ENCODE peak calls at places on chromosomes 13 and 19, in six cellular contexts. N is amygdala, T is breast epithelium, E is NCI-H460, D is frontal cortex, Q is NCI-H1105. Y is an unnamed sample.

GRCh38 chr13:110135977-110136597 is 170.9 kb downstream of the COL4A1 start:
- DNase-seq in D (no peak), Q (no peak), E (no peak), N (no peak), T (no peak), Y (no peak)

GRCh38 chr19:44575116-44575700 is 38.2 kb upstream of the IGSF23 start:
- DNase-seq in N (no peak), T (no peak), Q (no peak), D (no peak), E (no peak), Y (no peak)

GRCh38 chr19:22532388-22533310 is 101.5 kb upstream of the ZNF492 start:
- DNase-seq in N (peak; percentile 69), D (peak; percentile 29), E (no peak), T (peak; percentile 95), Q (no peak), Y (no peak)

GRCh38 chr19:18427752-18428131 is 8.5 kb downstream of the SSBP4 start:
- DNase-seq in Q (no peak), D (no peak), E (no peak), T (no peak), N (no peak), Y (no peak)

GRCh38 chr13:22061806-22062391 is 391.0 kb downstream of the FGF9 start:
- DNase-seq in E (no peak), Q (no peak), N (no peak), T (no peak), D (no peak), Y (no peak)

GRCh38 chr13:75986818-75987217 is 350.7 kb downstream of the LMO7 start:
- DNase-seq in N (no peak), E (no peak), D (no peak), Q (no peak), T (no peak), Y (no peak)

GRCh38 chr19:38383184-38383583 is 4.7 kb downstream of the GGN start:
- DNase-seq in D (no peak), E (no peak), T (no peak), Q (no peak), N (no peak), Y (no peak)

GRCh38 chr13:87376081-87376480 is 295.1 kb upstream of the SLITRK5 start:
- DNase-seq in E (no peak), Q (no peak), N (no peak), T (no peak), D (no peak), Y (no peak)

GRCh38 chr19:43306097-43306496 is 36.8 kb upstream of the PSG9 start:
- DNase-seq in D (no peak), T (no peak), Q (no peak), E (no peak), N (no peak), Y (no peak)

GRCh38 chr13:40490086-40490723 is 176.2 kb downstream of the FOXO1 start:
- DNase-seq in N (peak; percentile 28), E (no peak), Q (peak; percentile 16), D (no peak), T (no peak), Y (no peak)

GRCh38 chr13:41631296-41631965 is 174.1 kb downstream of the RGCC start:
- DNase-seq in N (no peak), D (no peak), T (no peak), Q (no peak), E (no peak), Y (no peak)

GRCh38 chr19:7833225-7834156 is 3.5 kb downstream of the EVI5L start:
- DNase-seq in E (peak; percentile 92), D (no peak), T (no peak), Q (no peak), N (peak; percentile 47), Y (no peak)

GRCh38 chr19:9461938-9462337 is 26.6 kb upstream of the ZNF266 start:
- DNase-seq in N (no peak), Q (no peak), E (no peak), T (no peak), D (no peak), Y (no peak)

GRCh38 chr19:13132471-13133166 is 14.6 kb downstream of the NACC1 start:
- DNase-seq in T (no peak), N (no peak), E (no peak), D (no peak), Q (no peak), Y (no peak)

GRCh38 chr13:21106089-21106488 is 44.7 kb upstream of the LATS2 start:
- DNase-seq in D (no peak), N (no peak), E (no peak), Q (no peak), T (no peak), Y (no peak)

GRCh38 chr19:1266116-1266817 is 2.9 kb upstream of the CIRBP start:
- DNase-seq in N (peak; percentile 64), T (peak; percentile 87), D (peak; percentile 86), E (peak; percentile 84), Q (peak; percentile 85), Y (peak; percentile 37)

GRCh38 chr19:1811472-1811894 is 593 bp downstream of the ATP8B3 start:
- DNase-seq in D (no peak), T (peak; percentile 92), E (peak; percentile 59), Q (no peak), N (no peak), Y (no peak)

GRCh38 chr19:45305421-45305820 is 17.3 kb downstream of the CKM start:
- DNase-seq in E (no peak), N (no peak), Q (no peak), D (no peak), T (no peak), Y (no peak)

GRCh38 chr13:28819748-28820098 is 416 bp upstream of the MTUS2 start:
- DNase-seq in T (no peak), N (peak; percentile 44), Q (peak; percentile 18), E (peak; percentile 40), D (peak; percentile 66), Y (peak; percentile 49)

GRCh38 chr13:29855009-29855408 is 4.6 kb upstream of the UBL3 start:
- DNase-seq in T (no peak), Q (no peak), E (no peak), D (no peak), N (no peak), Y (no peak)

GRCh38 chr13:37686501-37686900 is 87.9 kb upstream of the POSTN start:
- DNase-seq in D (no peak), Q (no peak), E (no peak), T (no peak), N (no peak), Y (no peak)

GRCh38 chr13:111916201-111916600 is 150.7 kb upstream of the SOX1 start:
- DNase-seq in D (no peak), Q (no peak), N (no peak), T (no peak), E (no peak), Y (no peak)

GRCh38 chr13:113453962-113454361 is 674 bp upstream of the ADPRHL1 start:
- DNase-seq in T (no peak), Q (no peak), D (no peak), N (no peak), E (no peak), Y (no peak)

GRCh38 chr13:70203661-70204229 is 95.5 kb upstream of the KLHL1 start:
- DNase-seq in E (peak; percentile 12), T (no peak), N (no peak), Q (no peak), D (no peak), Y (no peak)

GRCh38 chr13:109126973-109127615 is 497.7 kb downstream of the MYO16 start:
- DNase-seq in T (no peak), N (peak; percentile 77), D (no peak), E (no peak), Q (no peak), Y (no peak)

GRCh38 chr13:50365300-50365682 is 350.0 kb downstream of the KCNRG start:
- DNase-seq in T (no peak), Q (no peak), E (no peak), D (no peak), N (no peak), Y (no peak)

GRCh38 chr19:29805026-29805925 is 6.5 kb upstream of the CCNE1 start:
- DNase-seq in D (no peak), E (no peak), Q (no peak), T (no peak), N (no peak), Y (no peak)

GRCh38 chr19:51098366-51099069 is 9.7 kb downstream of the CTU1 start:
- DNase-seq in N (no peak), T (no peak), D (no peak), Q (no peak), E (no peak), Y (no peak)

GRCh38 chr13:61252213-61252612 is 163.4 kb downstream of the PCDH20 start:
- DNase-seq in T (no peak), Q (no peak), N (no peak), E (no peak), D (no peak), Y (no peak)

GRCh38 chr19:9014809-9015208 is 4.6 kb upstream of the MUC16 start:
- DNase-seq in N (no peak), E (no peak), D (no peak), Q (no peak), T (no peak), Y (no peak)

GRCh38 chr19:33386361-33386858 is 12.9 kb downstream of the CEBPG start:
- DNase-seq in T (peak; percentile 43), Q (no peak), D (no peak), E (no peak), N (no peak), Y (no peak)

GRCh38 chr19:41929536-41930071 is 1.4 kb upstream of the ERFL start:
- DNase-seq in D (no peak), N (no peak), Q (no peak), E (no peak), T (no peak), Y (no peak)

GRCh38 chr13:40653558-40654318 is 12.7 kb downstream of the FOXO1 start:
- DNase-seq in N (no peak), Q (no peak), T (no peak), D (no peak), E (no peak), Y (no peak)

GRCh38 chr19:42081584-42082258 is 5.8 kb downstream of the ZNF574 start:
- DNase-seq in E (peak; percentile 19), Q (no peak), T (no peak), N (no peak), D (no peak), Y (no peak)